ENCODE peak calls at places on chromosomes 3 and 15, in seven cellular contexts. One of them, this sample, is unnamed.

GRCh38 chr3:126102011-126102410 is 18.1 kb upstream of the SLC41A3 start:
- DNase-seq in colonic mucosa: peak
- DNase-seq in hypothalamus: no peak
- DNase-seq in smooth muscle cell of the brain vasculature: no peak
- DNase-seq in activated T-cell treated with anti-CD3 and anti-CD28 coated beads for 1 hour: no peak
- DNase-seq in NT2/D1: no peak
- DNase-seq in HTR-8/SVneo: no peak
- DNase-seq in this sample: no peak

GRCh38 chr3:180408654-180409053 is 193.3 kb upstream of the TTC14 start:
- DNase-seq in activated T-cell treated with anti-CD3 and anti-CD28 coated beads for 1 hour: no peak
- DNase-seq in hypothalamus: no peak
- DNase-seq in HTR-8/SVneo: no peak
- DNase-seq in NT2/D1: no peak
- DNase-seq in colonic mucosa: no peak
- DNase-seq in smooth muscle cell of the brain vasculature: no peak
- DNase-seq in this sample: no peak

GRCh38 chr3:147099076-147099475 is 307.3 kb downstream of the ZIC4 start:
- DNase-seq in activated T-cell treated with anti-CD3 and anti-CD28 coated beads for 1 hour: no peak
- DNase-seq in colonic mucosa: no peak
- DNase-seq in hypothalamus: no peak
- DNase-seq in NT2/D1: no peak
- DNase-seq in HTR-8/SVneo: no peak
- DNase-seq in smooth muscle cell of the brain vasculature: no peak
- DNase-seq in this sample: no peak

GRCh38 chr15:70318996-70319465 is 221.3 kb upstream of the TLE3 start:
- DNase-seq in colonic mucosa: no peak
- DNase-seq in HTR-8/SVneo: peak
- DNase-seq in NT2/D1: no peak
- DNase-seq in hypothalamus: no peak
- DNase-seq in activated T-cell treated with anti-CD3 and anti-CD28 coated beads for 1 hour: no peak
- DNase-seq in smooth muscle cell of the brain vasculature: no peak
- DNase-seq in this sample: no peak

GRCh38 chr3:25191703-25192102 is 236.4 kb upstream of the RARB start:
- DNase-seq in NT2/D1: no peak
- DNase-seq in smooth muscle cell of the brain vasculature: no peak
- DNase-seq in colonic mucosa: no peak
- DNase-seq in activated T-cell treated with anti-CD3 and anti-CD28 coated beads for 1 hour: no peak
- DNase-seq in hypothalamus: no peak
- DNase-seq in HTR-8/SVneo: no peak
- DNase-seq in this sample: no peak

GRCh38 chr3:76474632-76475031 is 565.3 kb upstream of the ROBO2 start:
- DNase-seq in HTR-8/SVneo: no peak
- DNase-seq in colonic mucosa: no peak
- DNase-seq in hypothalamus: no peak
- DNase-seq in smooth muscle cell of the brain vasculature: no peak
- DNase-seq in NT2/D1: no peak
- DNase-seq in activated T-cell treated with anti-CD3 and anti-CD28 coated beads for 1 hour: no peak
- DNase-seq in this sample: no peak

GRCh38 chr3:182570934-182571594 is 222.2 kb upstream of the ATP11B start:
- DNase-seq in HTR-8/SVneo: no peak
- DNase-seq in smooth muscle cell of the brain vasculature: no peak
- DNase-seq in NT2/D1: no peak
- DNase-seq in hypothalamus: no peak
- DNase-seq in colonic mucosa: no peak
- DNase-seq in activated T-cell treated with anti-CD3 and anti-CD28 coated beads for 1 hour: no peak
- DNase-seq in this sample: no peak

GRCh38 chr3:72343078-72343477 is 505.2 kb downstream of the SHQ1 start:
- DNase-seq in colonic mucosa: no peak
- DNase-seq in hypothalamus: no peak
- DNase-seq in HTR-8/SVneo: no peak
- DNase-seq in smooth muscle cell of the brain vasculature: no peak
- DNase-seq in NT2/D1: no peak
- DNase-seq in activated T-cell treated with anti-CD3 and anti-CD28 coated beads for 1 hour: no peak
- DNase-seq in this sample: no peak

GRCh38 chr3:116614795-116615362 is 94.7 kb upstream of the TUSC7 start:
- DNase-seq in HTR-8/SVneo: no peak
- DNase-seq in hypothalamus: no peak
- DNase-seq in colonic mucosa: no peak
- DNase-seq in NT2/D1: peak
- DNase-seq in smooth muscle cell of the brain vasculature: no peak
- DNase-seq in activated T-cell treated with anti-CD3 and anti-CD28 coated beads for 1 hour: no peak
- DNase-seq in this sample: no peak

GRCh38 chr15:64515825-64516224 is 55.4 kb downstream of the ZNF609 start:
- DNase-seq in colonic mucosa: no peak
- DNase-seq in HTR-8/SVneo: no peak
- DNase-seq in activated T-cell treated with anti-CD3 and anti-CD28 coated beads for 1 hour: no peak
- DNase-seq in NT2/D1: no peak
- DNase-seq in smooth muscle cell of the brain vasculature: no peak
- DNase-seq in hypothalamus: no peak
- DNase-seq in this sample: no peak

GRCh38 chr3:51585197-51585596 is 46.7 kb downstream of the RAD54L2 start:
- DNase-seq in colonic mucosa: no peak
- DNase-seq in NT2/D1: no peak
- DNase-seq in smooth muscle cell of the brain vasculature: no peak
- DNase-seq in activated T-cell treated with anti-CD3 and anti-CD28 coated beads for 1 hour: no peak
- DNase-seq in HTR-8/SVneo: no peak
- DNase-seq in hypothalamus: no peak
- DNase-seq in this sample: no peak

GRCh38 chr15:75151214-75152128 is 50.2 kb upstream of the C15orf39 start:
- DNase-seq in HTR-8/SVneo: no peak
- DNase-seq in activated T-cell treated with anti-CD3 and anti-CD28 coated beads for 1 hour: no peak
- DNase-seq in NT2/D1: no peak
- DNase-seq in smooth muscle cell of the brain vasculature: no peak
- DNase-seq in colonic mucosa: no peak
- DNase-seq in hypothalamus: no peak
- DNase-seq in this sample: no peak

GRCh38 chr3:112187300-112187699 is 54.3 kb upstream of the GCSAM start:
- DNase-seq in NT2/D1: no peak
- DNase-seq in activated T-cell treated with anti-CD3 and anti-CD28 coated beads for 1 hour: no peak
- DNase-seq in hypothalamus: no peak
- DNase-seq in HTR-8/SVneo: no peak
- DNase-seq in colonic mucosa: no peak
- DNase-seq in smooth muscle cell of the brain vasculature: no peak
- DNase-seq in this sample: no peak

GRCh38 chr3:122962149-122962548 is 65.4 kb downstream of the SEMA5B start:
- DNase-seq in hypothalamus: no peak
- DNase-seq in NT2/D1: no peak
- DNase-seq in activated T-cell treated with anti-CD3 and anti-CD28 coated beads for 1 hour: no peak
- DNase-seq in colonic mucosa: no peak
- DNase-seq in HTR-8/SVneo: no peak
- DNase-seq in smooth muscle cell of the brain vasculature: no peak
- DNase-seq in this sample: no peak

GRCh38 chr3:126337980-126338651 is 19.1 kb downstream of the KLF15 start:
- DNase-seq in colonic mucosa: peak
- DNase-seq in NT2/D1: no peak
- DNase-seq in HTR-8/SVneo: no peak
- DNase-seq in hypothalamus: no peak
- DNase-seq in smooth muscle cell of the brain vasculature: no peak
- DNase-seq in activated T-cell treated with anti-CD3 and anti-CD28 coated beads for 1 hour: no peak
- DNase-seq in this sample: no peak

GRCh38 chr15:100877551-100877950 is 2.1 kb upstream of the ALDH1A3 start:
- DNase-seq in activated T-cell treated with anti-CD3 and anti-CD28 coated beads for 1 hour: no peak
- DNase-seq in NT2/D1: no peak
- DNase-seq in HTR-8/SVneo: no peak
- DNase-seq in smooth muscle cell of the brain vasculature: no peak
- DNase-seq in hypothalamus: no peak
- DNase-seq in colonic mucosa: no peak
- DNase-seq in this sample: no peak

GRCh38 chr15:36221992-36222391 is 357.4 kb upstream of the CDIN1 start:
- DNase-seq in smooth muscle cell of the brain vasculature: no peak
- DNase-seq in colonic mucosa: no peak
- DNase-seq in HTR-8/SVneo: no peak
- DNase-seq in hypothalamus: no peak
- DNase-seq in activated T-cell treated with anti-CD3 and anti-CD28 coated beads for 1 hour: no peak
- DNase-seq in NT2/D1: no peak
- DNase-seq in this sample: no peak

GRCh38 chr15:48927181-48927580 is 36.5 kb downstream of the SHC4 start:
- DNase-seq in hypothalamus: no peak
- DNase-seq in smooth muscle cell of the brain vasculature: no peak
- DNase-seq in colonic mucosa: no peak
- DNase-seq in activated T-cell treated with anti-CD3 and anti-CD28 coated beads for 1 hour: no peak
- DNase-seq in NT2/D1: no peak
- DNase-seq in HTR-8/SVneo: no peak
- DNase-seq in this sample: no peak

GRCh38 chr15:49279481-49280186 is 109.6 kb downstream of the GALK2 start:
- DNase-seq in activated T-cell treated with anti-CD3 and anti-CD28 coated beads for 1 hour: no peak
- DNase-seq in hypothalamus: no peak
- DNase-seq in smooth muscle cell of the brain vasculature: no peak
- DNase-seq in HTR-8/SVneo: no peak
- DNase-seq in NT2/D1: no peak
- DNase-seq in colonic mucosa: no peak
- DNase-seq in this sample: no peak

GRCh38 chr3:44555753-44556152 is 760 bp downstream of the ZKSCAN7 start:
- DNase-seq in activated T-cell treated with anti-CD3 and anti-CD28 coated beads for 1 hour: no peak
- DNase-seq in colonic mucosa: no peak
- DNase-seq in HTR-8/SVneo: no peak
- DNase-seq in NT2/D1: no peak
- DNase-seq in smooth muscle cell of the brain vasculature: no peak
- DNase-seq in hypothalamus: no peak
- DNase-seq in this sample: no peak

GRCh38 chr3:54826255-54826691 is 101.6 kb downstream of the LRTM1 start:
- DNase-seq in activated T-cell treated with anti-CD3 and anti-CD28 coated beads for 1 hour: no peak
- DNase-seq in hypothalamus: no peak
- DNase-seq in colonic mucosa: no peak
- DNase-seq in HTR-8/SVneo: no peak
- DNase-seq in NT2/D1: no peak
- DNase-seq in smooth muscle cell of the brain vasculature: no peak
- DNase-seq in this sample: no peak

GRCh38 chr3:54146383-54147239 is 24.3 kb downstream of the CACNA2D3 start:
- DNase-seq in hypothalamus: peak
- DNase-seq in HTR-8/SVneo: peak
- DNase-seq in NT2/D1: no peak
- DNase-seq in smooth muscle cell of the brain vasculature: no peak
- DNase-seq in colonic mucosa: peak
- DNase-seq in activated T-cell treated with anti-CD3 and anti-CD28 coated beads for 1 hour: no peak
- DNase-seq in this sample: no peak

This sample was measured in brain pericyte.